ENCODE peak calls at places on chromosomes 7 and 10, in four cellular contexts. M, X, L and K are unnamed samples. For H3K4me1, the result is how much of the 10 kb centered on the place peaks cover.

GRCh38 chr7:129074994-129075393 is 20.1 kb upstream of the TNPO3 start:
- DNase-seq in L (no peak), M (no peak), X (no peak), K (no peak)

GRCh38 chr7:98034044-98035035 is 44.3 kb upstream of the OCM2 start:
- DNase-seq in X (no peak), M (no peak), L (peak), K (no peak)

GRCh38 chr7:131166066-131166465 is 161.6 kb upstream of the MKLN1 start:
- DNase-seq in X (no peak), M (no peak), L (no peak), K (no peak)

GRCh38 chr7:25073451-25073850 is 51.6 kb downstream of the CYCS start:
- DNase-seq in X (no peak), L (no peak), M (no peak), K (no peak)

GRCh38 chr7:105854516-105854915 is 21.9 kb downstream of the ATXN7L1 start:
- DNase-seq in M (no peak), L (no peak), X (no peak), K (no peak)

GRCh38 chr10:100562806-100563293 is 27.1 kb downstream of the HIF1AN start:
- DNase-seq in L (peak), M (no peak), X (no peak), K (peak)

GRCh38 chr7:73567701-73568685 is 10.4 kb downstream of the TBL2 start:
- DNase-seq in L (no peak), M (no peak), X (no peak), K (no peak)

GRCh38 chr10:3255086-3255485 is 82.5 kb upstream of the PITRM1 start:
- DNase-seq in X (no peak), M (peak), L (no peak), K (no peak)

GRCh38 chr7:85074-85945 is 107.1 kb upstream of the FAM20C start:
- DNase-seq in L (peak), X (no peak), M (no peak), K (no peak)

GRCh38 chr10:12605580-12606405 is 256.4 kb downstream of the CAMK1D start:
- DNase-seq in L (no peak), X (peak), M (peak), K (peak)

GRCh38 chr7:37230221-37230620 is 218.4 kb downstream of the ELMO1 start:
- DNase-seq in M (no peak), L (no peak), X (no peak), K (no peak)

DNA sequence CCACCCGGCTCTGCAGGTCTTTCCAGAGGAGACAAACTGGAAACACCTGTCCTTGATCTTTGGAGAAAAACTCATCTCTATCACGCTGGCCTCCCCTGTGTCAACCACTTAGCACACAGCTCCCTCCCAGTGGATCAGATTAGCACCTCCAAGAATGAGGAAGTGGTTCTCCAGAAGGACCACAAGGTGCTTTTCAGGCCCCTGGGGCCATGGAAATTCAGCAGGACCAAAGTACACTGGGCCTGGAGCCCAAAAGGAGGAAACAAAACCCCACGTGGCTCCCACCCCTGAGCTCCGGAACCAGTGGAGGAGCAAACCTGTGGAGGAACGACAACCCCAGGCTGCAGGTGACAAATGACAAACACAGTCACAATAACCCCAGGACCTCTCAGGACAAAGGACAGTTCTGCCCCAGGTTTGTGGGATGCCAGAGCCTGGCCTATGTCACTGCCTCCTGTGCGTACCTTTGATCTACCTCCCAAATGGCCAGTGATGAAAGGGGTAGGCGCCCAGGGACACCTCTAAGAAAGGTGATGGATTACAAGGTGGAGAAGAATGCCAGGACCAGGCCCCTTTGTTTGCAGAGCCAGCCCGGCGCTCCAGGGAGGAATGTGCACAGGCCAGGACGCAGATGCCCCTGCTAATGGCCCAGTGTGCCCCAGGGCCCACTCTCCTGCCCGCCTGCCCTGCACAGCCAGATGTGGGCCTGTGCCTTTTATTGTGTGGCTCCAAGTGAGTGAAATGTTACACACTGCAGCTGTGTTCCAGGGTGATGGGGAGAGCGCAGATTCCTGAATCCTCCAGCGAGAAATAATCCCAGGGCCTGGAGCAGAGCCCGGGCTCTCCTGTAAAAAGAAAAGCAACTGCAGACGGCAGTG is 5.6 kb downstream of the TNS3 start:
- DNase-seq in X (no peak), L (peak), M (no peak), K (peak)
- H3K4me1 ChIP-seq in X (under half), L (under half), M (half or more), K (half or more)

DNA sequence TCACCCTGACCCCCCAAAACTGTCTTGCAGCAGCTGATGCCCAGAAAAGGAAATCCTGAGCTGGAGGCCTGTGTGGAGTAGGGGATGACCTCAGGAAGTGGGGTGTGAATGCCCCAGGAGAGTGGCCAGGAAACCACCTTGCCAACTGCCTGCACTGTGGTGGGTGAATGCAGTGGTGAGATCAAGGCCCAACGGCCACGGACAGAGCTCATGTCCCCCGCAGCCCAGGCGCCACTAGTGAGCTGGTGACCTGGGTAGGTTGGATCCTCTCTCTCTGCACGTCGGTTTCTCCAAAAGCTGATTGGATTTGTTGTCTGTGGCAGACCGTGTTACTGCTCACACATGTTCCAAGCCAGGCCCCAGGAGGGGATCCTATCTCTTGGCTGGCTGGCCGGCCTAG is 448.9 kb downstream of the TCERG1L start:
- DNase-seq in X (no peak), M (no peak), L (no peak), K (no peak)
- H3K4me3 ChIP-seq in X (no peak), M (no peak), L (no peak), K (no peak)

GRCh38 chr10:43864622-43865021 is 215.9 kb upstream of the ZNF32 start:
- DNase-seq in X (no peak), M (no peak), L (peak), K (no peak)
- H3K4me1 ChIP-seq in X (under half), M (under half), L (under half), K (under half)

GRCh38 chr10:73593110-73593509 is 2.0 kb upstream of the USP54 start:
- DNase-seq in L (no peak), X (no peak), M (no peak), K (no peak)

GRCh38 chr10:73591578-73591902 is 398 bp upstream of the USP54 start:
- DNase-seq in M (no peak), X (no peak), L (peak), K (peak)

GRCh38 chr10:73591935-73592699 is 975 bp upstream of the USP54 start:
- DNase-seq in L (peak), M (peak), X (no peak), K (peak)

GRCh38 chr10:73590881-73591577 is at the start of gene USP54:
- DNase-seq in L (peak), M (no peak), X (no peak), K (peak)

DNA sequence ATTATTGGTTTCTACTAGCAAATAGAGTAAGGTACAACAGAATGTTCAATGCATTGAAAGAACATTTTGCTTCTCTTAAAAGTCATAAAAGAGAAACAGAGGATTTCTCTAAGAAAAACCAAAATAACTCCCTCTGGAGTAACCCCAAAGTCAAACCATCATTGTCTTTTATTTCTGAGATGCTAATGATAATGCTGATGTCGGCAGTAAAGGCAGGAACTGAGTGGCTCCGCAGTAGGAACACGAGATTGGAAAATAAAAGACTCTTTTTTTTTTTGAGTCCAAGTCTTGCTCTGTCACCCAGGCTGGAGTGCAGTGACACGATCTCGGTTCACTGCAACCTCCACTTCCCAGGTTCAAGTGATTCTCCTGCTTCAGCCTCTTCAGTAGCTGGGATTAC is 2.7 kb upstream of the USP54 start:
- DNase-seq in M (no peak), L (no peak), X (no peak), K (no peak)
- H3K4me3 ChIP-seq in M (no peak), L (no peak), X (no peak), K (no peak)

GRCh38 chr7:7920481-7920880 is 48.1 kb upstream of the GLCCI1 start:
- DNase-seq in M (no peak), X (peak), L (no peak), K (no peak)

GRCh38 chr7:7922684-7923385 is 45.8 kb upstream of the GLCCI1 start:
- DNase-seq in M (no peak), L (no peak), X (peak), K (no peak)

GRCh38 chr7:7924303-7924702 is 44.3 kb upstream of the GLCCI1 start:
- DNase-seq in X (no peak), L (peak), M (no peak), K (no peak)

GRCh38 chr7:7921830-7922229 is 46.8 kb upstream of the GLCCI1 start:
- DNase-seq in L (no peak), M (no peak), X (no peak), K (no peak)

DNA sequence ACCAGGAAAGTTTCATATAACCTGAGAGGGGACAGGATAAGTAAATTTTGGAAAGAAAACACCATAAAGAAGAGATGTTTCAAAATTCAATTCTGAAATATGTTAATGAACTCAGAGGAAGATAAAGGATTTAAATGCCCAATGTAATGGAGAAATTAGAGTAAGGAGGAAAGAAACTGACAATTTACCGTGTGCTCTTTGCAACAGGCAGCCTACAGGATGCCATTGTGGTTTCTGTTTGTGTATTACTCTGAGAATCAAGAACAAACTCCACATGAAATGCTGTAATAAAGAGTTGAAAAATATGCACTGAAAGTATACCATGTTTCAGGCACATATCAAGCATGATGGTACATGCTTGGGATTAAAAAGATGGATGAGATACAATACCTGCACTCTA is 44.8 kb upstream of the GLCCI1 start:
- DNase-seq in X (peak), L (no peak), M (no peak), K (no peak)
- H3K4me1 ChIP-seq in X (half or more), L (under half), M (under half), K (under half)